ENCODE peak calls at places on chromosome 13, in nine cellular contexts. One of them, this sample, is unnamed.
A peak's percentile ranks its signal among the peaks of the same experiment; 100 is the strongest.

GRCh38 chr13:31038834-31039552 is 106.5 kb downstream of the TEX26 start:
- DNase-seq in fibroblast of mammary gland: peak; percentile 59
- DNase-seq in pancreas: no peak
- DNase-seq in psoas muscle: no peak
- DNase-seq in A549: no peak
- DNase-seq in iris pigment epithelial cell: peak; percentile 64
- DNase-seq in Right ventricle myocardium superior: no peak
- DNase-seq in thoracic aorta: no peak
- DNase-seq in sigmoid colon: no peak
- DNase-seq in this sample: peak; percentile 14

GRCh38 chr13:33318744-33319143 is 33.2 kb upstream of the STARD13 start:
- DNase-seq in fibroblast of mammary gland: peak; percentile 15
- DNase-seq in pancreas: no peak
- DNase-seq in psoas muscle: no peak
- DNase-seq in A549: no peak
- DNase-seq in iris pigment epithelial cell: no peak
- DNase-seq in Right ventricle myocardium superior: no peak
- DNase-seq in thoracic aorta: no peak
- DNase-seq in sigmoid colon: no peak
- DNase-seq in this sample: no peak

GRCh38 chr13:23074054-23074805 is 106.5 kb upstream of the SGCG start:
- DNase-seq in fibroblast of mammary gland: no peak
- DNase-seq in pancreas: no peak
- DNase-seq in psoas muscle: no peak
- DNase-seq in A549: no peak
- DNase-seq in iris pigment epithelial cell: no peak
- DNase-seq in Right ventricle myocardium superior: no peak
- DNase-seq in thoracic aorta: no peak
- DNase-seq in sigmoid colon: no peak
- DNase-seq in this sample: no peak

GRCh38 chr13:49099513-49099877 is 120.6 kb upstream of the MLNR start:
- DNase-seq in fibroblast of mammary gland: no peak
- DNase-seq in pancreas: no peak
- DNase-seq in psoas muscle: no peak
- DNase-seq in A549: no peak
- DNase-seq in iris pigment epithelial cell: no peak
- DNase-seq in Right ventricle myocardium superior: no peak
- DNase-seq in thoracic aorta: no peak
- DNase-seq in sigmoid colon: no peak
- DNase-seq in this sample: no peak

GRCh38 chr13:77492982-77493381 is 42.5 kb upstream of the SCEL start:
- DNase-seq in fibroblast of mammary gland: peak; percentile 51
- DNase-seq in pancreas: no peak
- DNase-seq in psoas muscle: no peak
- DNase-seq in A549: peak; percentile 42
- DNase-seq in iris pigment epithelial cell: peak; percentile 57
- DNase-seq in Right ventricle myocardium superior: no peak
- DNase-seq in thoracic aorta: no peak
- DNase-seq in sigmoid colon: no peak
- DNase-seq in this sample: peak; percentile 14

GRCh38 chr13:98996046-98996445 is 18.2 kb upstream of the DOCK9 start:
- DNase-seq in fibroblast of mammary gland: no peak
- DNase-seq in pancreas: no peak
- DNase-seq in psoas muscle: no peak
- DNase-seq in A549: no peak
- DNase-seq in iris pigment epithelial cell: no peak
- DNase-seq in Right ventricle myocardium superior: no peak
- DNase-seq in thoracic aorta: no peak
- DNase-seq in sigmoid colon: no peak
- DNase-seq in this sample: no peak

GRCh38 chr13:50726164-50726563 is 117.3 kb downstream of the DLEU7 start:
- DNase-seq in fibroblast of mammary gland: no peak
- DNase-seq in pancreas: no peak
- DNase-seq in psoas muscle: no peak
- DNase-seq in A549: no peak
- DNase-seq in iris pigment epithelial cell: no peak
- DNase-seq in Right ventricle myocardium superior: no peak
- DNase-seq in thoracic aorta: no peak
- DNase-seq in sigmoid colon: no peak
- DNase-seq in this sample: no peak

GRCh38 chr13:44300895-44301638 is 72.6 kb upstream of the SERP2 start:
- DNase-seq in fibroblast of mammary gland: peak; percentile 91
- DNase-seq in pancreas: peak; percentile 52
- DNase-seq in psoas muscle: peak; percentile 78
- DNase-seq in A549: peak; percentile 76
- DNase-seq in iris pigment epithelial cell: peak; percentile 86
- DNase-seq in Right ventricle myocardium superior: no peak
- DNase-seq in thoracic aorta: no peak
- DNase-seq in sigmoid colon: peak; percentile 75
- DNase-seq in this sample: peak; percentile 61

GRCh38 chr13:53782400-53783030 is 753.9 kb downstream of the OLFM4 start:
- DNase-seq in fibroblast of mammary gland: peak; percentile 46
- DNase-seq in pancreas: peak; percentile 20
- DNase-seq in psoas muscle: no peak
- DNase-seq in A549: peak; percentile 35
- DNase-seq in iris pigment epithelial cell: peak; percentile 57
- DNase-seq in Right ventricle myocardium superior: no peak
- DNase-seq in thoracic aorta: no peak
- DNase-seq in sigmoid colon: no peak
- DNase-seq in this sample: peak; percentile 15

GRCh38 chr13:58960909-58961308 is 1202.8 kb downstream of the DIAPH3 start:
- DNase-seq in fibroblast of mammary gland: peak; percentile 1
- DNase-seq in pancreas: no peak
- DNase-seq in psoas muscle: no peak
- DNase-seq in A549: peak; percentile 5
- DNase-seq in iris pigment epithelial cell: peak; percentile 18
- DNase-seq in Right ventricle myocardium superior: no peak
- DNase-seq in thoracic aorta: no peak
- DNase-seq in sigmoid colon: no peak
- DNase-seq in this sample: no peak

GRCh38 chr13:80239571-80240255 is 101.2 kb downstream of the SPRY2 start:
- DNase-seq in fibroblast of mammary gland: no peak
- DNase-seq in pancreas: no peak
- DNase-seq in psoas muscle: no peak
- DNase-seq in A549: no peak
- DNase-seq in iris pigment epithelial cell: peak; percentile 53
- DNase-seq in Right ventricle myocardium superior: no peak
- DNase-seq in thoracic aorta: no peak
- DNase-seq in sigmoid colon: no peak
- DNase-seq in this sample: no peak

GRCh38 chr13:90675129-90675528 is 672.4 kb upstream of the MIR17HG start:
- DNase-seq in fibroblast of mammary gland: no peak
- DNase-seq in pancreas: no peak
- DNase-seq in psoas muscle: no peak
- DNase-seq in A549: no peak
- DNase-seq in iris pigment epithelial cell: no peak
- DNase-seq in Right ventricle myocardium superior: no peak
- DNase-seq in thoracic aorta: no peak
- DNase-seq in sigmoid colon: no peak
- DNase-seq in this sample: no peak

GRCh38 chr13:34748078-34748477 is 194.0 kb upstream of the NBEA start:
- DNase-seq in fibroblast of mammary gland: peak; percentile 26
- DNase-seq in pancreas: no peak
- DNase-seq in psoas muscle: no peak
- DNase-seq in A549: no peak
- DNase-seq in iris pigment epithelial cell: no peak
- DNase-seq in Right ventricle myocardium superior: peak; percentile 52
- DNase-seq in thoracic aorta: no peak
- DNase-seq in sigmoid colon: no peak
- DNase-seq in this sample: peak; percentile 13

GRCh38 chr13:93875527-93875926 is 604.0 kb downstream of the DCT start:
- DNase-seq in fibroblast of mammary gland: peak; percentile 75
- DNase-seq in pancreas: no peak
- DNase-seq in psoas muscle: no peak
- DNase-seq in A549: no peak
- DNase-seq in iris pigment epithelial cell: peak; percentile 49
- DNase-seq in Right ventricle myocardium superior: no peak
- DNase-seq in thoracic aorta: no peak
- DNase-seq in sigmoid colon: no peak
- DNase-seq in this sample: peak; percentile 56

GRCh38 chr13:33279414-33279813 is 6.1 kb downstream of the STARD13 start:
- DNase-seq in fibroblast of mammary gland: no peak
- DNase-seq in pancreas: no peak
- DNase-seq in psoas muscle: no peak
- DNase-seq in A549: peak; percentile 45
- DNase-seq in iris pigment epithelial cell: no peak
- DNase-seq in Right ventricle myocardium superior: no peak
- DNase-seq in thoracic aorta: no peak
- DNase-seq in sigmoid colon: no peak
- DNase-seq in this sample: no peak

GRCh38 chr13:24870380-24870760 is 106.4 kb downstream of the RNF17 start:
- DNase-seq in fibroblast of mammary gland: no peak
- DNase-seq in pancreas: no peak
- DNase-seq in psoas muscle: no peak
- DNase-seq in A549: no peak
- DNase-seq in iris pigment epithelial cell: no peak
- DNase-seq in Right ventricle myocardium superior: no peak
- DNase-seq in thoracic aorta: no peak
- DNase-seq in sigmoid colon: no peak
- DNase-seq in this sample: no peak

GRCh38 chr13:110746443-110746842 is 32.9 kb downstream of the ING1 start:
- DNase-seq in fibroblast of mammary gland: no peak
- DNase-seq in pancreas: no peak
- DNase-seq in psoas muscle: no peak
- DNase-seq in A549: no peak
- DNase-seq in iris pigment epithelial cell: peak; percentile 31
- DNase-seq in Right ventricle myocardium superior: no peak
- DNase-seq in thoracic aorta: no peak
- DNase-seq in sigmoid colon: no peak
- DNase-seq in this sample: no peak

GRCh38 chr13:30159446-30159839 is 147.9 kb downstream of the KATNAL1 start:
- DNase-seq in fibroblast of mammary gland: peak; percentile 94
- DNase-seq in pancreas: no peak
- DNase-seq in psoas muscle: no peak
- DNase-seq in A549: no peak
- DNase-seq in iris pigment epithelial cell: peak; percentile 94
- DNase-seq in Right ventricle myocardium superior: no peak
- DNase-seq in thoracic aorta: no peak
- DNase-seq in sigmoid colon: peak; percentile 33
- DNase-seq in this sample: peak; percentile 93

GRCh38 chr13:21871302-21871862 is 200.5 kb downstream of the FGF9 start:
- DNase-seq in fibroblast of mammary gland: no peak
- DNase-seq in pancreas: no peak
- DNase-seq in psoas muscle: no peak
- DNase-seq in A549: no peak
- DNase-seq in iris pigment epithelial cell: no peak
- DNase-seq in Right ventricle myocardium superior: no peak
- DNase-seq in thoracic aorta: no peak
- DNase-seq in sigmoid colon: no peak
- DNase-seq in this sample: no peak

GRCh38 chr13:84867246-84867645 is 932.0 kb downstream of the SLITRK6 start:
- DNase-seq in fibroblast of mammary gland: no peak
- DNase-seq in pancreas: no peak
- DNase-seq in psoas muscle: no peak
- DNase-seq in A549: peak; percentile 6
- DNase-seq in iris pigment epithelial cell: no peak
- DNase-seq in Right ventricle myocardium superior: no peak
- DNase-seq in thoracic aorta: no peak
- DNase-seq in sigmoid colon: no peak
- DNase-seq in this sample: no peak

GRCh38 chr13:48334534-48335127 is 31.1 kb downstream of the RB1 start:
- DNase-seq in fibroblast of mammary gland: peak; percentile 58
- DNase-seq in pancreas: no peak
- DNase-seq in psoas muscle: no peak
- DNase-seq in A549: peak; percentile 17
- DNase-seq in iris pigment epithelial cell: peak; percentile 55
- DNase-seq in Right ventricle myocardium superior: no peak
- DNase-seq in thoracic aorta: no peak
- DNase-seq in sigmoid colon: no peak
- DNase-seq in this sample: no peak

GRCh38 chr13:26502826-26503225 is 54.7 kb upstream of the WASF3 start:
- DNase-seq in fibroblast of mammary gland: peak; percentile 94
- DNase-seq in pancreas: no peak
- DNase-seq in psoas muscle: peak; percentile 64
- DNase-seq in A549: no peak
- DNase-seq in iris pigment epithelial cell: peak; percentile 71
- DNase-seq in Right ventricle myocardium superior: no peak
- DNase-seq in thoracic aorta: no peak
- DNase-seq in sigmoid colon: peak; percentile 80
- DNase-seq in this sample: peak; percentile 96

GRCh38 chr13:42883142-42883541 is 101.8 kb downstream of the FAM216B start:
- DNase-seq in fibroblast of mammary gland: peak; percentile 38
- DNase-seq in pancreas: no peak
- DNase-seq in psoas muscle: no peak
- DNase-seq in A549: no peak
- DNase-seq in iris pigment epithelial cell: peak; percentile 44
- DNase-seq in Right ventricle myocardium superior: no peak
- DNase-seq in thoracic aorta: no peak
- DNase-seq in sigmoid colon: no peak
- DNase-seq in this sample: peak; percentile 22

GRCh38 chr13:51101636-51102218 is 9.3 kb downstream of the C13orf42 start:
- DNase-seq in fibroblast of mammary gland: no peak
- DNase-seq in pancreas: no peak
- DNase-seq in psoas muscle: no peak
- DNase-seq in A549: no peak
- DNase-seq in iris pigment epithelial cell: no peak
- DNase-seq in Right ventricle myocardium superior: no peak
- DNase-seq in thoracic aorta: no peak
- DNase-seq in sigmoid colon: no peak
- DNase-seq in this sample: no peak

GRCh38 chr13:35190241-35190640 is 248.2 kb downstream of the NBEA start:
- DNase-seq in fibroblast of mammary gland: peak; percentile 30
- DNase-seq in pancreas: no peak
- DNase-seq in psoas muscle: no peak
- DNase-seq in A549: no peak
- DNase-seq in iris pigment epithelial cell: peak; percentile 19
- DNase-seq in Right ventricle myocardium superior: peak; percentile 22
- DNase-seq in thoracic aorta: no peak
- DNase-seq in sigmoid colon: no peak
- DNase-seq in this sample: no peak

GRCh38 chr13:109784590-109785140 is 1.7 kb downstream of the IRS2 start:
- DNase-seq in fibroblast of mammary gland: peak; percentile 59
- DNase-seq in pancreas: peak; percentile 73
- DNase-seq in psoas muscle: peak; percentile 89
- DNase-seq in A549: peak; percentile 79
- DNase-seq in iris pigment epithelial cell: peak; percentile 78
- DNase-seq in Right ventricle myocardium superior: peak; percentile 88
- DNase-seq in thoracic aorta: no peak
- DNase-seq in sigmoid colon: peak; percentile 88
- DNase-seq in this sample: peak; percentile 42

GRCh38 chr13:82627183-82627582 is 1255.1 kb downstream of the SLITRK1 start:
- DNase-seq in fibroblast of mammary gland: peak; percentile 39
- DNase-seq in pancreas: no peak
- DNase-seq in psoas muscle: no peak
- DNase-seq in A549: peak; percentile 10
- DNase-seq in iris pigment epithelial cell: peak; percentile 87
- DNase-seq in Right ventricle myocardium superior: no peak
- DNase-seq in thoracic aorta: no peak
- DNase-seq in sigmoid colon: no peak
- DNase-seq in this sample: peak; percentile 6

GRCh38 chr13:27472441-27472840 is 22.1 kb upstream of the MTIF3 start:
- DNase-seq in fibroblast of mammary gland: no peak
- DNase-seq in pancreas: no peak
- DNase-seq in psoas muscle: no peak
- DNase-seq in A549: no peak
- DNase-seq in iris pigment epithelial cell: no peak
- DNase-seq in Right ventricle myocardium superior: no peak
- DNase-seq in thoracic aorta: no peak
- DNase-seq in sigmoid colon: no peak
- DNase-seq in this sample: no peak

GRCh38 chr13:32314968-32315254 is 252 bp downstream of the ZAR1L start:
- DNase-seq in fibroblast of mammary gland: peak; percentile 72
- DNase-seq in pancreas: no peak
- DNase-seq in psoas muscle: no peak
- DNase-seq in A549: peak; percentile 33
- DNase-seq in iris pigment epithelial cell: peak; percentile 74
- DNase-seq in Right ventricle myocardium superior: no peak
- DNase-seq in thoracic aorta: no peak
- DNase-seq in sigmoid colon: no peak
- DNase-seq in this sample: peak; percentile 34

GRCh38 chr13:30744056-30744684 is 8.8 kb downstream of the ALOX5AP start:
- DNase-seq in fibroblast of mammary gland: peak; percentile 58
- DNase-seq in pancreas: no peak
- DNase-seq in psoas muscle: no peak
- DNase-seq in A549: peak; percentile 35
- DNase-seq in iris pigment epithelial cell: peak; percentile 59
- DNase-seq in Right ventricle myocardium superior: no peak
- DNase-seq in thoracic aorta: no peak
- DNase-seq in sigmoid colon: no peak
- DNase-seq in this sample: peak; percentile 65

GRCh38 chr13:112896736-112897602 is 72.0 kb upstream of the MCF2L start:
- DNase-seq in fibroblast of mammary gland: no peak
- DNase-seq in pancreas: peak; percentile 17
- DNase-seq in psoas muscle: peak; percentile 42
- DNase-seq in A549: no peak
- DNase-seq in iris pigment epithelial cell: no peak
- DNase-seq in Right ventricle myocardium superior: no peak
- DNase-seq in thoracic aorta: no peak
- DNase-seq in sigmoid colon: no peak
- DNase-seq in this sample: no peak

This sample was measured in brain microvascular endothelial cell.